ENCODE peak calls at places on chromosomes 1 and 21, in seven cellular contexts. C is heart right ventricle, R is heart left ventricle, A is kidney, N is tibial artery, K is psoas muscle, B is lower lobe of right lung. J is an unnamed sample.

GRCh38 chr1:184425449-184426277 is 38.8 kb downstream of the C1orf21 start:
- DNase-seq in C (no peak), R (no peak), A (no peak), N (no peak), K (no peak), B (no peak), J (no peak)

GRCh38 chr1:248853668-248854375 is 5.1 kb downstream of the ZNF692 start:
- DNase-seq in C (no peak), R (no peak), A (no peak), N (no peak), K (no peak), B (no peak), J (no peak)

GRCh38 chr1:241310451-241310850 is 46.6 kb downstream of the RGS7 start:
- DNase-seq in C (no peak), R (no peak), A (no peak), N (no peak), K (no peak), B (no peak), J (no peak)

GRCh38 chr21:43697758-43698643 is 20.9 kb upstream of the PDXK start:
- DNase-seq in C (no peak), R (no peak), A (peak), N (no peak), K (no peak), B (peak), J (peak)

GRCh38 chr21:46626536-46627302 is 8.8 kb upstream of the PRMT2 start:
- DNase-seq in C (no peak), R (no peak), A (peak), N (no peak), K (no peak), B (no peak), J (no peak)

GRCh38 chr21:44650265-44650972 is 4.0 kb downstream of the KRTAP12-4 start:
- DNase-seq in C (no peak), R (no peak), A (no peak), N (no peak), K (no peak), B (no peak), J (no peak)

GRCh38 chr1:52328615-52329014 is 37.4 kb downstream of the CC2D1B start:
- DNase-seq in C (no peak), R (no peak), A (no peak), N (no peak), K (no peak), B (no peak), J (no peak)

GRCh38 chr1:208086116-208086515 is 158.1 kb downstream of the PLXNA2 start:
- DNase-seq in C (no peak), R (no peak), A (no peak), N (no peak), K (no peak), B (no peak), J (peak)

GRCh38 chr1:199460933-199461332 is 566.6 kb upstream of the NR5A2 start:
- DNase-seq in C (no peak), R (no peak), A (no peak), N (no peak), K (no peak), B (no peak), J (peak)

GRCh38 chr1:228276361-228276831 is 68.6 kb downstream of the OBSCN start:
- DNase-seq in C (peak), R (no peak), A (no peak), N (no peak), K (peak), B (peak), J (no peak)

GRCh38 chr1:200115532-200115931 is 88.0 kb downstream of the NR5A2 start:
- DNase-seq in C (no peak), R (no peak), A (no peak), N (no peak), K (no peak), B (no peak), J (no peak)

GRCh38 chr21:42291751-42292562 is 23.3 kb downstream of the TFF3 start:
- DNase-seq in C (no peak), R (no peak), A (peak), N (no peak), K (no peak), B (no peak), J (no peak)

GRCh38 chr1:170581041-170581440 is 49.1 kb downstream of the GORAB start:
- DNase-seq in C (no peak), R (no peak), A (no peak), N (peak), K (no peak), B (no peak), J (no peak)

GRCh38 chr1:68808351-68808750 is 311.5 kb upstream of the DEPDC1 start:
- DNase-seq in C (no peak), R (no peak), A (no peak), N (no peak), K (no peak), B (no peak), J (no peak)

GRCh38 chr1:94542088-94542671 is 621 bp upstream of the F3 start:
- DNase-seq in C (peak), R (peak), A (peak), N (peak), K (peak), B (peak), J (peak)

GRCh38 chr1:96076589-96076988 is 645.0 kb upstream of the PTBP2 start:
- DNase-seq in C (no peak), R (no peak), A (no peak), N (no peak), K (no peak), B (no peak), J (no peak)

GRCh38 chr1:18556364-18556763 is 74.3 kb upstream of the PAX7 start:
- DNase-seq in C (no peak), R (no peak), A (no peak), N (no peak), K (no peak), B (no peak), J (no peak)

GRCh38 chr1:43975249-43975961 is 645 bp downstream of the ATP6V0B start:
- DNase-seq in C (peak), R (peak), A (peak), N (peak), K (peak), B (peak), J (no peak)

GRCh38 chr1:55339681-55340080 is 124.5 kb upstream of the USP24 start:
- DNase-seq in C (no peak), R (no peak), A (no peak), N (no peak), K (no peak), B (no peak), J (no peak)

GRCh38 chr1:53350853-53351767 is 23.2 kb upstream of the LRP8 start:
- DNase-seq in C (no peak), R (no peak), A (peak), N (peak), K (no peak), B (no peak), J (no peak)

GRCh38 chr1:75765697-75766355 is 20.2 kb upstream of the RABGGTB start:
- DNase-seq in C (no peak), R (no peak), A (no peak), N (no peak), K (no peak), B (no peak), J (peak)

GRCh38 chr1:87457408-87457807 is 128.7 kb downstream of the LMO4 start:
- DNase-seq in C (no peak), R (no peak), A (no peak), N (no peak), K (no peak), B (no peak), J (no peak)

GRCh38 chr21:46295996-46296752 is 10.0 kb downstream of the YBEY start:
- DNase-seq in C (peak), R (peak), A (peak), N (peak), K (peak), B (peak), J (peak)

GRCh38 chr21:34126269-34126668 is 52.9 kb downstream of the MRPS6 start:
- DNase-seq in C (no peak), R (no peak), A (no peak), N (no peak), K (no peak), B (no peak), J (peak)

GRCh38 chr1:14392161-14392886 is 206.2 kb upstream of the KAZN start:
- DNase-seq in C (no peak), R (no peak), A (no peak), N (no peak), K (no peak), B (no peak), J (no peak)

GRCh38 chr1:160641323-160642280 is 5.2 kb downstream of the SLAMF1 start:
- DNase-seq in C (no peak), R (no peak), A (no peak), N (no peak), K (no peak), B (no peak), J (no peak)

GRCh38 chr1:209530990-209531389 is 52.5 kb upstream of the CAMK1G start:
- DNase-seq in C (no peak), R (no peak), A (no peak), N (no peak), K (no peak), B (no peak), J (no peak)

GRCh38 chr1:165508291-165508690 is 35.5 kb upstream of the LRRC52 start:
- DNase-seq in C (no peak), R (no peak), A (no peak), N (no peak), K (no peak), B (no peak), J (no peak)

GRCh38 chr1:41486892-41487728 is 2.6 kb upstream of the EDN2 start:
- DNase-seq in C (no peak), R (peak), A (peak), N (no peak), K (peak), B (peak), J (no peak)
- H3K4me3 ChIP-seq in C (no peak), R (no peak), A (no peak), N (no peak), K (no peak), B (no peak), J (no peak)

GRCh38 chr1:2558861-2559260 is 2.7 kb downstream of the TNFRSF14 start:
- DNase-seq in C (no peak), R (no peak), A (peak), N (no peak), K (no peak), B (no peak), J (no peak)
- TF ChIP-seq CTCF in C (no peak), R (no peak), A (no peak), N (no peak), K (no peak), B (no peak), J (no peak)

DNA sequence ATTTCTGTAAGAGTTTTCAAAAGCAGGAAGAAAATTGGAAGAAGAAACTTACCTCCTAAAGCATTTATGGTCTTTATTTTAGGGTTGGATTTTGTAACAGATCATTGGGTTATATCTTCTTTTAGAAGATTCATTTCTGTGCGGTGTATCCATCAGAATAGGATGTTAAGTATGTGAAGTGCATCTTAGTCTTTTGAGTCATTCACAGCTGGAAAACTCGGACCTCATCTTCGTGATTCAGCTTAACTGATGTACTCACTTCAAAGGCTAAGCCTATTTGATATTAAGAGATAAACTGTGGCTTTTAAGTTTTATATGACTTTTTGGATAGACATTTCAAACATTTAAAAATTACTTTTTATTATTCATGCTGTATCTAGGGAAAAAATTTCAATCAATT is 56.3 kb downstream of the GIPC2 start:
- DNase-seq in C (no peak), R (no peak), A (no peak), N (no peak), K (no peak), B (no peak), J (peak)
- H3K4me3 ChIP-seq in C (no peak), R (no peak), A (no peak), N (no peak), K (no peak), B (no peak), J (no peak)

GRCh38 chr1:167791281-167792209 is 69.8 kb downstream of the MPZL1 start:
- DNase-seq in C (no peak), R (no peak), A (no peak), N (peak), K (peak), B (no peak), J (peak)
- TF ChIP-seq CTCF in C (no peak), R (no peak), A (no peak), N (no peak), K (no peak), B (no peak), J (no peak)

DNA sequence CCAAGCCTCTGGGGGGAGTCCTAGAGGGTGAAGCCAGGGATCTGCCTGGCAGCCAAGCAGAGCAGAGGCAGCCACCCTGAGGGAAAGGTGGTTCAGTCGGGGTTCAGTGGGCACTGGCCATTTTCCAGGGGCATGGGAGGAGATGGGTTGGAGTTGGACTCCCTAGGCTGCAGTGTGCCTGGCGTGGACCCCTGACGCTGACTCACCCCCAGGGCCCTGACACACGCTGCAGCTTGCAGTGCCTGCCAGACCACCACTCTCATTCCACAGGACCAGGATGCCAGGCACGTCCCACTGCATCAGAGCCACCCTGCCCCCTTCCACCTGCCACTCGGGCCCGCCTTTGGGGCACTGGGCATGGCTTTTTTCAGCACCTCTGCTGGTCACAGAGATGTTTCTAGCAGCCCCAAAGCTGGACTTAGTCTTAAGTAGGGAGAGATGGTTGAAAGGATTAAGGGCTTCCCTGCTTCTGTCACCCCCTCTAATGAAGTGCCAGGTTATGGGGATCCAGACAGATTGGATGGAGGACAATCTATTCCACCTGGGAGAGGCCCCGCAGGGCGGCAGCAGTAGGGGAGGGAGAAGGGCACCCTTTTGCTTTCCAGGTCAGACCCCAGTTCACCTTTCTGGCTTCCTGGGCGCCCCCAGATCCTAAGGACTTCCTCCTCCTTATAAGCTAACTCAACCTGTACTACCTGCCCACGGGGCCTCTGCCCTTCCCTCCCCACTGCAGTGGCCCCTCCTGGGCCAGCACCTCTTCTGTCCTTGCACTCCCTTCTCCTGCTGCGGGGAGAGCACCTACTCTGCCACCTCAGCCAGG is 1.6 kb downstream of the SYT2 start:
- DNase-seq in C (no peak), R (no peak), A (no peak), N (no peak), K (no peak), B (no peak), J (no peak)
- H3K4me3 ChIP-seq in C (no peak), R (no peak), A (no peak), N (no peak), K (no peak), B (no peak), J (no peak)

GRCh38 chr1:15654091-15654690 is 29.9 kb upstream of the PLEKHM2 start:
- DNase-seq in C (no peak), R (no peak), A (no peak), N (no peak), K (no peak), B (no peak), J (no peak)
- TF ChIP-seq CTCF in C (no peak), R (no peak), A (no peak), N (no peak), K (no peak), B (no peak), J (no peak)

DNA sequence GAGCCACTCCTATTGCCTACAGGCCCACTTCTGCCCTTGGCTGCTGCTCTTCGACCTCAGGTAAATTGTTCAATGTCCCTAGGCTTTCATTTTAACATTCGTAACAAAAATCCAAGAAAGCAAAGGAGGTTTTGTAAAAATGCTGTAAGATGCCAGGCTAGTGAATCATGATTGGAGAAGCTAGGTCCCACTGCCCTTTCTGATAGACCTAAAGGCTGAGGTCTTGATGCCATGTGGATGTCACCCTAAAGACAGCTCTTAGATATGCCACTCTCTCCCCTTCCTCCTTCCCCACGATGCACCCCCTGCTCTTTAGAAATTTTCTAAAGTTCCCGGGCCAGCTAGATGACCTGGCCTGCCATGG is 9.9 kb upstream of the TMEM39B start:
- DNase-seq in C (no peak), R (no peak), A (no peak), N (no peak), K (no peak), B (no peak), J (no peak)
- H3K4me3 ChIP-seq in C (no peak), R (no peak), A (no peak), N (no peak), K (peak), B (no peak), J (no peak)

GRCh38 chr1:172532700-172533510 is at the start of gene SUCO:
- DNase-seq in C (peak), R (peak), A (peak), N (peak), K (peak), B (peak), J (peak)
- TF ChIP-seq CTCF in C (peak), R (no peak), A (peak), N (no peak), K (no peak), B (peak), J (no peak)

GRCh38 chr1:214454619-214455396 is 96.6 kb downstream of the PTPN14 start:
- DNase-seq in C (no peak), R (no peak), A (no peak), N (no peak), K (no peak), B (no peak), J (peak)
- H3K4me3 ChIP-seq in C (no peak), R (no peak), A (no peak), N (no peak), K (no peak), B (no peak), J (no peak)

DNA sequence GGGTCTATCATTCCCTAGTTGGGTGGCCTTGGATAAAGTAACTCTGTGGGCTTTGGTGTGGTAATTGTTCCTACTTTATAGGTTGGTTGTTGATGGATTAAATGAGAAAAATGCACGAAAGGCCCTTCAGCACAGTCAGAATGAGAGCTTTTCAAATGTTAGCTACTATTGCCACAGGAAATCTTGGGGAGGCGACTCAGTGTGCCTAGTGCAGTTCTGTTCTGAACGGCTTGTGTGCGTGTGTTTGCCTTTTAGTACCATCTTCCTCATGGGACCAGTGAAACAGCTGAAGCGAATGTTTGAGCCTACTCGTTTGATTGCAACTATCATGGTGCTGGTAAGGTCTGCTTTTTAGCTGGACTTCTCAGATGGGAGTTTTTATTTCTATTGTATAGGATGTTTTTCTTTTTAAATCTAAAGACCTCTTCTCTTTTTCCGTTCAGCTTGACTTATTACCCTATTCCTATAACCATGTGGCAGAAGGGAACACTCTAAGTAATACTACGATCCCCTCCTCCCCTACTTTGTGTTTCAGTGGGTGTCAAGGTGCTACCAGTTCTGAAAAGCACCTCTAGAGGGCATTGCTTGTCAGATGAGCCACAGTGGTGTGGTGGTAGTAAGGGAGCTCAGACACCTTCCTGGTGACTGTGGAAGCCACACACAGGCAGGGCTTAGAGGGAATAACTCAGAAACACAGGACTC is 9.2 kb downstream of the SFT2D2 start:
- DNase-seq in C (no peak), R (no peak), A (no peak), N (no peak), K (no peak), B (no peak), J (peak)
- TF ChIP-seq CTCF in C (peak), R (peak), A (peak), N (peak), K (peak), B (peak), J (peak)